ENCODE peak calls at places on chromosomes 6 and 20, in six cellular contexts. D is omental fat pad; Y is GM20000; J is sigmoid colon; B is CD8-positive, alpha-beta T cell; P is astrocyte of the spinal cord. U is an unnamed sample.

GRCh38 chr6:125818225-125818657 is 27.5 kb downstream of the NCOA7 start:
- DNase-seq in Y (no peak), J (no peak), P (no peak), D (no peak), B (no peak), U (no peak)

GRCh38 chr20:37278966-37279590 is 10.4 kb upstream of the MANBAL start:
- DNase-seq in J (no peak), P (no peak), D (no peak), Y (no peak), B (no peak), U (no peak)

GRCh38 chr6:149560736-149561135 is 5.4 kb upstream of the GINM1 start:
- DNase-seq in P (no peak), D (no peak), Y (no peak), B (no peak), J (no peak), U (peak; percentile 36)

GRCh38 chr6:33620584-33621395 is at the start of gene ITPR3:
- DNase-seq in B (peak; percentile 66), J (peak; percentile 80), D (no peak), Y (peak; percentile 99), P (peak; percentile 46), U (peak; percentile 36)

GRCh38 chr6:146896960-146897701 is 298.4 kb downstream of the ADGB start:
- DNase-seq in B (no peak), J (no peak), Y (no peak), D (no peak), P (no peak), U (no peak)

GRCh38 chr6:16819752-16820151 is 58.5 kb upstream of the ATXN1 start:
- DNase-seq in B (no peak), Y (no peak), J (no peak), P (no peak), D (no peak), U (no peak)

GRCh38 chr6:45921703-45922270 is 93.9 kb downstream of the CLIC5 start:
- DNase-seq in D (no peak), B (no peak), P (peak; percentile 27), J (peak; percentile 75), Y (no peak), U (no peak)

GRCh38 chr20:13770141-13770540 is 14.6 kb downstream of the ESF1 start:
- DNase-seq in J (no peak), Y (no peak), B (no peak), P (no peak), D (no peak), U (no peak)

GRCh38 chr20:40009542-40009941 is 679.5 kb downstream of the MAFB start:
- DNase-seq in B (no peak), P (no peak), Y (no peak), J (no peak), D (no peak), U (no peak)

GRCh38 chr6:114783083-114783482 is 440.3 kb upstream of the HS3ST5 start:
- DNase-seq in P (no peak), Y (no peak), B (no peak), J (no peak), D (no peak), U (no peak)

GRCh38 chr6:37306624-37307222 is 47.1 kb upstream of the RNF8 start:
- DNase-seq in B (no peak), D (no peak), Y (no peak), J (no peak), P (no peak), U (no peak)

GRCh38 chr6:16316741-16317251 is 78.4 kb downstream of the GMPR start:
- DNase-seq in Y (peak; percentile 49), B (no peak), D (no peak), J (no peak), P (peak; percentile 79), U (no peak)

GRCh38 chr20:10555865-10556308 is 117.9 kb downstream of the JAG1 start:
- DNase-seq in B (no peak), J (no peak), D (no peak), P (peak; percentile 72), Y (no peak), U (no peak)

GRCh38 chr6:35191899-35192298 is 21.9 kb upstream of the SCUBE3 start:
- DNase-seq in J (no peak), B (peak; percentile 8), P (no peak), Y (no peak), D (no peak), U (no peak)

DNA sequence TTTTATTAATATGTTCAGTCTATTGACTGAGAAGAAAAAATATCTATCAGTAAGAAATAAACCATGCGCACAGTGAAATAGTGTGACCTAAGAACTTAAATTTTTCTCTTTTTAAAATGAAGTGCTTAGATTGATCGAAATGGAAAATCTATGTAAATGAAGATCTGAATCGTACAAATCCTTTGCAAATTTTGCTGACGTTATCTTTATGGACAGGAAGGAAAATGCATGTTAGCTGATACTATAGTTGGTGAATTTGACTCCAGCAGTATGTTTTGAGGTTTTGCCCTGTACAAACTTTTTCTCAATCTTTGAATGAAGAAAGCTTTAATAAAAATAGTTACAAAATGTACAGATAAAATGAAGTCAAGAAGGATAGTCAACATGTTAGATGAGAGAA is 82.9 kb downstream of the NRN1 start:
- DNase-seq in P (no peak), B (no peak), D (no peak), J (no peak), Y (no peak), U (no peak)
- TF ChIP-seq CTCF in P (no peak), B (no peak), D (no peak), J (no peak), Y (no peak), U (no peak)

GRCh38 chr6:168031411-168032382 is 34.2 kb downstream of the KIF25 start:
- DNase-seq in P (peak; percentile 62), J (no peak), D (no peak), Y (no peak), B (no peak), U (no peak)

GRCh38 chr6:168028181-168028580 is 30.7 kb downstream of the KIF25 start:
- DNase-seq in Y (no peak), J (no peak), P (no peak), D (no peak), B (no peak), U (no peak)

GRCh38 chr6:168030881-168031280 is 33.4 kb downstream of the KIF25 start:
- DNase-seq in Y (no peak), P (no peak), D (no peak), B (no peak), J (no peak), U (no peak)

GRCh38 chr6:168029459-168030217 is 32.2 kb downstream of the KIF25 start:
- DNase-seq in D (no peak), J (no peak), Y (no peak), B (no peak), P (no peak), U (no peak)

DNA sequence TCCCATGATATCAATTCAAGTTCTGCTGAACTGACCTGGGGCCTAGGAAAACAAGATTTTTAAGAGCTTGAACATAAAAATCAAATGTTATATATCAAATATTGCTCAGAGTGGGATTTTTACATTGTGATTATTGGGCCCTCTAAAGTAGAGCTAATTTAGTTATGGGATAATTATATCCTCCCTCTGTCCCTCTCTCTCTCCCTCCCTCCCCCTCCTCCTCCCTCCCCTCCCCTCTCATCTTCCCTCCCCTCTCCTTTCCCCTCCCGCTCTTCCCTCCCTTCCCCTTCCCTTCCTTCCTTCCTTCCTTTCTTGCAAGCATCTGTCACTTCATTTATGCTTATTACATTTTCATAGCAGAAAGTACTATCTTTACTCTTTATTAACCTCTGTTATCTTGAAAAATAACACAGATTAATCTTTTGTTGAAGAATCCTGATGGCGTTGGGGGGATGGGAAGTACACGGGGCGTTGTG is 32.8 kb downstream of the KIF25 start:
- DNase-seq in J (no peak), P (no peak), B (no peak), D (no peak), Y (no peak), U (no peak)
- TF ChIP-seq CTCF in J (no peak), P (no peak), B (no peak), D (no peak), Y (no peak), U (no peak)

GRCh38 chr20:24406251-24406650 is 63.2 kb upstream of the SYNDIG1 start:
- DNase-seq in Y (no peak), B (no peak), D (no peak), J (no peak), P (no peak), U (no peak)

GRCh38 chr20:24406761-24407550 is 62.5 kb upstream of the SYNDIG1 start:
- DNase-seq in D (no peak), B (no peak), Y (no peak), J (no peak), P (peak; percentile 14), U (no peak)

GRCh38 chr20:24405810-24406209 is 63.6 kb upstream of the SYNDIG1 start:
- DNase-seq in P (peak; percentile 47), B (no peak), J (no peak), Y (no peak), D (no peak), U (no peak)

GRCh38 chr20:24411003-24411402 is 58.4 kb upstream of the SYNDIG1 start:
- DNase-seq in Y (no peak), P (no peak), D (no peak), J (no peak), B (no peak), U (no peak)

DNA sequence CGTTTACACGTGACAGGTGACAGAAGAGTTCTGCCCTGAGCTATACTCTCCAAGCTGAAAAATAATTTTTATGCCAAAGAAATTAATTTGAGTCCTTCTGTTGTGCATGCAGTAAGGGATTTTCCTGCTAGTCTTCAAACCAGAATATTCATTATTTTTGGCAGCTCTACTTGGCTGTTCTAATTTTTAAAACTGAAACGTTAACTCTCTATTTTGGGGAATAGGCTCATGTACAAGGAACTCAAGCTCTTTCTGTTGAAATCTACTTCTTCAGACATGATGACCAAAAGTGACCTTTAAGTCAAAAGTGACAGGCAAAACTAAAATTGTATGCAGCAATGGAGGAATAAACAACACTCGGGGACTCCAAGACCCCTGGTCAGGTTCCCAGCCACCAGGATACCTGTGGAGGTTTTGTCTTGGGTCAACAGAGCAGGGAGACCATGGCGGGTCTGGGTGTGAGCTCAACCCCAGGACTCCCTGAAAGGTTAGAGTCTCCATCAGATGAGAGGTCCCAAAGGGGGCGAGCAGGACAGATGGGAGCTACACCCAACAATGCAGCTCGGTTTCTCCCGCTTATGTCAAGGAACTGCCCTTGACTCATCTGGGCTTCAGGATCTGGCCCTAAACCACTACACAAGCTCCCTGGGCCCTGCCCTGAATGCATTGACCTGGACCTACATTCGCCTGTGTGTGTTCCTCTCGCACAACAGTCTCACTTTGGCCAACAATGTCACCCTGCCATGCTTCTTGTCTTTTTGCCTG is 57.8 kb upstream of the SYNDIG1 start:
- DNase-seq in B (no peak), J (no peak), Y (no peak), D (no peak), P (no peak), U (no peak)
- TF ChIP-seq CTCF in B (no peak), J (no peak), Y (no peak), D (no peak), P (no peak), U (no peak)

GRCh38 chr6:12968839-12969558 is 252.4 kb downstream of the PHACTR1 start:
- DNase-seq in P (no peak), D (no peak), Y (no peak), J (no peak), B (no peak), U (no peak)

GRCh38 chr6:12977851-12978250 is 261.3 kb downstream of the PHACTR1 start:
- DNase-seq in P (no peak), D (no peak), J (no peak), Y (no peak), B (no peak), U (no peak)

GRCh38 chr6:12969933-12970332 is 253.4 kb downstream of the PHACTR1 start:
- DNase-seq in P (no peak), J (no peak), B (no peak), D (no peak), Y (no peak), U (no peak)

GRCh38 chr6:12977206-12977605 is 260.6 kb downstream of the PHACTR1 start:
- DNase-seq in B (no peak), J (no peak), Y (no peak), D (no peak), P (no peak), U (no peak)

GRCh38 chr6:12973302-12973865 is 256.8 kb downstream of the PHACTR1 start:
- DNase-seq in P (no peak), B (no peak), Y (no peak), J (no peak), D (no peak), U (no peak)
- TF ChIP-seq CTCF in P (no peak), B (no peak), Y (no peak), J (no peak), D (no peak), U (no peak)

U was measured in endothelial cell.